ENCODE peak calls at places on chromosomes 4 and X, in eight cellular contexts. One of them, this sample, is unnamed.

GRCh38 chrX:40406330-40406859 is 174.4 kb upstream of the ATP6AP2 start:
- DNase-seq in SJSA1: no peak
- DNase-seq in CD8-positive, alpha-beta T cell: no peak
- DNase-seq in MM.1S: no peak
- DNase-seq in CD8-positive, alpha-beta memory T cell: no peak
- DNase-seq in prostate gland: no peak
- DNase-seq in PC-9: no peak
- DNase-seq in CD4-positive, alpha-beta T cell: no peak
- DNase-seq in this sample: no peak

GRCh38 chr4:182547435-182547834 is 304.2 kb downstream of the TENM3 start:
- DNase-seq in SJSA1: no peak
- DNase-seq in CD8-positive, alpha-beta T cell: no peak
- DNase-seq in MM.1S: no peak
- DNase-seq in CD8-positive, alpha-beta memory T cell: no peak
- DNase-seq in prostate gland: no peak
- DNase-seq in PC-9: no peak
- DNase-seq in CD4-positive, alpha-beta T cell: no peak
- DNase-seq in this sample: no peak

GRCh38 chr4:16897351-16897750 is 1.1 kb downstream of the LDB2 start:
- DNase-seq in SJSA1: no peak
- DNase-seq in CD8-positive, alpha-beta T cell: no peak
- DNase-seq in MM.1S: no peak
- DNase-seq in CD8-positive, alpha-beta memory T cell: no peak
- DNase-seq in prostate gland: no peak
- DNase-seq in PC-9: no peak
- DNase-seq in CD4-positive, alpha-beta T cell: no peak
- DNase-seq in this sample: no peak

GRCh38 chrX:18961686-18962085 is 22.2 kb downstream of the PHKA2 start:
- DNase-seq in SJSA1: no peak
- DNase-seq in CD8-positive, alpha-beta T cell: no peak
- DNase-seq in MM.1S: no peak
- DNase-seq in CD8-positive, alpha-beta memory T cell: no peak
- DNase-seq in prostate gland: no peak
- DNase-seq in PC-9: no peak
- DNase-seq in CD4-positive, alpha-beta T cell: no peak
- DNase-seq in this sample: no peak

GRCh38 chr4:163127621-163128020 is 39.1 kb downstream of the NAF1 start:
- DNase-seq in SJSA1: no peak
- DNase-seq in CD8-positive, alpha-beta T cell: no peak
- DNase-seq in MM.1S: no peak
- DNase-seq in CD8-positive, alpha-beta memory T cell: no peak
- DNase-seq in prostate gland: no peak
- DNase-seq in PC-9: no peak
- DNase-seq in CD4-positive, alpha-beta T cell: no peak
- DNase-seq in this sample: no peak

GRCh38 chrX:53631156-53631555 is 55.4 kb downstream of the HUWE1 start:
- DNase-seq in SJSA1: no peak
- DNase-seq in CD8-positive, alpha-beta T cell: no peak
- DNase-seq in MM.1S: no peak
- DNase-seq in CD8-positive, alpha-beta memory T cell: no peak
- DNase-seq in prostate gland: no peak
- DNase-seq in PC-9: no peak
- DNase-seq in CD4-positive, alpha-beta T cell: no peak
- DNase-seq in this sample: no peak

GRCh38 chr4:21512351-21512750 is 436.2 kb downstream of the KCNIP4 start:
- DNase-seq in SJSA1: no peak
- DNase-seq in CD8-positive, alpha-beta T cell: no peak
- DNase-seq in MM.1S: peak; percentile 56
- DNase-seq in CD8-positive, alpha-beta memory T cell: no peak
- DNase-seq in prostate gland: peak; percentile 4
- DNase-seq in PC-9: no peak
- DNase-seq in CD4-positive, alpha-beta T cell: no peak
- DNase-seq in this sample: peak; percentile 2

GRCh38 chr4:16794816-16795445 is 103.5 kb downstream of the LDB2 start:
- DNase-seq in SJSA1: peak; percentile 80
- DNase-seq in CD8-positive, alpha-beta T cell: no peak
- DNase-seq in MM.1S: peak; percentile 21
- DNase-seq in CD8-positive, alpha-beta memory T cell: peak; percentile 46
- DNase-seq in prostate gland: no peak
- DNase-seq in PC-9: peak; percentile 6
- DNase-seq in CD4-positive, alpha-beta T cell: no peak
- DNase-seq in this sample: no peak

DNA sequence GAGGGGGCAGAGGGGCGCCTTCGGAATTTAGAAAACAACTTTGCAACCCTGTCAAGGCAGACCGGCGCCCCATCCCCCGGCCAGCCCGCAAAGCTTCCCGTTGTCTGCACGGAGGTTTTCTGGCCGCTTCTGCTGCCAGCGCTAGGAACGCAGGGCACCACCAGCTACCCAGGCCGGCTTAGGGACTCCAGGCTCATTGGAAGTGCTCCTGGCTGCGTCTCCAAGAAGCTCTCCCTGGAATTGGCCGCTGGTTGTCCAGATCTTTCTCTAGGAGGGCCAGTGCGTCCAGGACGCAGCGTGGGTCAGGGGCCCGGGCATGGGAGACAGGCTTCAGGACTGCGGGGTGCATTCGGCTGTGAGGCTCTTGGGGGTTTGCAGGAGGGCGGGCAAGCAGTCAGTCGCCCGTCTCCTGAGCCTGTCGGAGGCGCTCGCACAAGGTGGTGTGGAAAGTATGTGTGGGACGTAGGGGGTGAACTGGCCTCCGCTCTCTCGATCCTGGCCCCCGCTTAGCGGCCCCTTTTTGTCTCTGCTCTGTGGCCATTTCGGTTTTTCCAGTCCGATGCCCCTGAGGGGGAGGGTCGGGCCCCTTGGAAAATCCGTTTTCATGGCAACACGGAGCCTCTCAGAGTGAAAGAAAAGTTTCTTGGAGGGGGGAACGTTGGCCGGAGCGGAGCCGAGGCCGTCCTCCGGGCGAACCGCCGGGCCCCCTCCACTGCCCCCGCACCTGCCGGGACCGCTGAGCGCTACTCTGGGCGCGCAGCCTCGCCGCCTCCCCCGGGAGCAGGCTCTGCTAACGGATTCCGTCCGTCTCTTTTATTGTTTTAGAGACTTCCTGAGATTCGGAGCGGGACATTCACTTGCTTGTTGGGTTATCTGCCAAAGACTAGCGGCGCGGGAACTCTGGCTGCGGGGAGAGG is 810 bp upstream of the SOX3 start:
- DNase-seq in SJSA1: no peak
- DNase-seq in CD8-positive, alpha-beta T cell: no peak
- DNase-seq in MM.1S: no peak
- DNase-seq in CD8-positive, alpha-beta memory T cell: no peak
- DNase-seq in prostate gland: no peak
- DNase-seq in PC-9: no peak
- DNase-seq in CD4-positive, alpha-beta T cell: no peak
- DNase-seq in this sample: no peak
- H3K27me3 ChIP-seq in SJSA1: peaks cover 8% of the 10 kb centered on the region
- H3K27me3 ChIP-seq in CD8-positive, alpha-beta T cell: no peaks in the 10 kb centered on the region
- H3K27me3 ChIP-seq in MM.1S: no peaks in the 10 kb centered on the region
- H3K27me3 ChIP-seq in CD8-positive, alpha-beta memory T cell: no peaks in the 10 kb centered on the region
- H3K27me3 ChIP-seq in prostate gland: peaks cover 2% of the 10 kb centered on the region
- H3K27me3 ChIP-seq in PC-9: peaks cover 6% of the 10 kb centered on the region
- H3K27me3 ChIP-seq in CD4-positive, alpha-beta T cell: peaks cover 53% of the 10 kb centered on the region
- H3K27me3 ChIP-seq in this sample: no peaks in the 10 kb centered on the region

DNA sequence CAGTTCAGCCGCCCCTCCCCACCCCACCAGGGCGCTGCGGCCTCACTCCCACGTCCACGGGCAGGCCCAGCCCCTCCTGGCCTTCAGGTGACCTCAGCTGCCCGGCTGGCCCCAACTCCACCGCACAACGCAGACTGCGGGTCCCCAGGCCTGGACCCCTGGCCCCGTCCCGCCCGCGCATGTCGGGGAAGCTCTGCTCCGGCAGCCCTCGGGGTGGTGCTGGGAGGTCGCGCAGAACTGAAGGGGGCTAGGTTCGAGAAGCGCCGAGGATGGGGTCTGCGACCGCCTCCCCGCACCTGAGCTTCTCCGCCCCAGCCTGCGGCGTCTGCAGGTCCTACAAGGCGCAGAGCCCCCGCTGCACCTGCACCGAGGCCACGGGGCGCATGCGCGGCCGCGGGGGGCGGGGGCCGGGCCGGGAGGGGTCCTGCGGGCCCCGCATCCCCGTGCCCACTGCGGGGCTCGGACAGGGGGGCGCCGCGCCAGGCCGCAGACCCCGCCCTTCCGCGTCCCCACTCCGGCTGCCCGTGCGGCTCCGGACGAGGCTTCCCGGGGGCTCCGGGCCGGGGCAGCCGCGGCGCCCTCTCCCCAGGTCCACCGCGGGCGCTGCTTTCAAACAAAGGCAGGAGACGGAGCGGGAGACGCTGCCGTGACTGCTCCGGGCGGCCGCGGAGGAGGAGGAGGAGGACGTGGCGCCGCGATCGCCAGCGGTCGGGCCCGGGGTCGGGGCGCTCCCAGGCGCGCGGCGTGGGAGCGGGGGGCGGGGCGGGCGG is 678 bp upstream of the NAT8L start:
- DNase-seq in SJSA1: no peak
- DNase-seq in CD8-positive, alpha-beta T cell: no peak
- DNase-seq in MM.1S: no peak
- DNase-seq in CD8-positive, alpha-beta memory T cell: peak; percentile 25
- DNase-seq in prostate gland: no peak
- DNase-seq in PC-9: no peak
- DNase-seq in CD4-positive, alpha-beta T cell: no peak
- DNase-seq in this sample: no peak
- H3K27me3 ChIP-seq in SJSA1: peaks cover 9% of the 10 kb centered on the region
- H3K27me3 ChIP-seq in CD8-positive, alpha-beta T cell: peaks cover 10% of the 10 kb centered on the region
- H3K27me3 ChIP-seq in MM.1S: peaks cover 39% of the 10 kb centered on the region
- H3K27me3 ChIP-seq in CD8-positive, alpha-beta memory T cell: no peaks in the 10 kb centered on the region
- H3K27me3 ChIP-seq in prostate gland: peaks cover 12% of the 10 kb centered on the region
- H3K27me3 ChIP-seq in PC-9: no peaks in the 10 kb centered on the region
- H3K27me3 ChIP-seq in CD4-positive, alpha-beta T cell: peaks cover 46% of the 10 kb centered on the region
- H3K27me3 ChIP-seq in this sample: peaks cover 6% of the 10 kb centered on the region

DNA sequence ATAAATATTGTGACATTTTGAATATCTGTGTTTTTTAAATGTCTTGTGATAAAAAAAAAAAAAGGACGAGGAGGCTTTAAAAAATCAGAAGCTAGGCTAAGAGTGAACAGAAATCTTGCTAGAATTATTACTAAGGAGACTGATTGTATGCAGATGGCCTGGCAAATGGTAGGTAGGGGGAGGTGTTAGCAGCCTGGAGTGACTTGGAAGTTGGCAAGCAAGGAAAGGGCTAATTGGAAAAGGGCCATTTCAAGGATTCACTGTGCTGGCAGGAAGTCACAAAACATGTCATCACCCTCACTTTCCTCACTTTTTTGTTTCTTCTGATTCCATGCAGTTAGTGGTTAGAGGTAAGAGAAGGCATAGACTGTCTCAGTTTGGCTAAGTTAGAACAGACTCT is 646.3 kb upstream of the ACTRT1 start:
- DNase-seq in SJSA1: no peak
- DNase-seq in CD8-positive, alpha-beta T cell: no peak
- DNase-seq in MM.1S: no peak
- DNase-seq in CD8-positive, alpha-beta memory T cell: no peak
- DNase-seq in prostate gland: no peak
- DNase-seq in PC-9: no peak
- DNase-seq in CD4-positive, alpha-beta T cell: no peak
- DNase-seq in this sample: no peak
- H3K27me3 ChIP-seq in SJSA1: no peaks in the 10 kb centered on the region
- H3K27me3 ChIP-seq in CD8-positive, alpha-beta T cell: no peaks in the 10 kb centered on the region
- H3K27me3 ChIP-seq in MM.1S: no peaks in the 10 kb centered on the region
- H3K27me3 ChIP-seq in CD8-positive, alpha-beta memory T cell: no peaks in the 10 kb centered on the region
- H3K27me3 ChIP-seq in prostate gland: no peaks in the 10 kb centered on the region
- H3K27me3 ChIP-seq in PC-9: no peaks in the 10 kb centered on the region
- H3K27me3 ChIP-seq in CD4-positive, alpha-beta T cell: no peaks in the 10 kb centered on the region
- H3K27me3 ChIP-seq in this sample: no peaks in the 10 kb centered on the region

GRCh38 chrX:1464282-1465131 is 11.8 kb upstream of the ASMTL start:
- DNase-seq in SJSA1: peak; percentile 35
- DNase-seq in CD8-positive, alpha-beta T cell: peak; percentile 45
- DNase-seq in MM.1S: no peak
- DNase-seq in CD8-positive, alpha-beta memory T cell: peak; percentile 69
- DNase-seq in prostate gland: no peak
- DNase-seq in PC-9: no peak
- DNase-seq in CD4-positive, alpha-beta T cell: no peak
- DNase-seq in this sample: no peak
- H3K27me3 ChIP-seq in SJSA1: no peaks in the 10 kb centered on the region
- H3K27me3 ChIP-seq in CD8-positive, alpha-beta T cell: no peaks in the 10 kb centered on the region
- H3K27me3 ChIP-seq in MM.1S: no peaks in the 10 kb centered on the region
- H3K27me3 ChIP-seq in CD8-positive, alpha-beta memory T cell: no peaks in the 10 kb centered on the region
- H3K27me3 ChIP-seq in prostate gland: no peaks in the 10 kb centered on the region
- H3K27me3 ChIP-seq in PC-9: peaks cover 48% of the 10 kb centered on the region
- H3K27me3 ChIP-seq in CD4-positive, alpha-beta T cell: no peaks in the 10 kb centered on the region
- H3K27me3 ChIP-seq in this sample: no peaks in the 10 kb centered on the region

DNA sequence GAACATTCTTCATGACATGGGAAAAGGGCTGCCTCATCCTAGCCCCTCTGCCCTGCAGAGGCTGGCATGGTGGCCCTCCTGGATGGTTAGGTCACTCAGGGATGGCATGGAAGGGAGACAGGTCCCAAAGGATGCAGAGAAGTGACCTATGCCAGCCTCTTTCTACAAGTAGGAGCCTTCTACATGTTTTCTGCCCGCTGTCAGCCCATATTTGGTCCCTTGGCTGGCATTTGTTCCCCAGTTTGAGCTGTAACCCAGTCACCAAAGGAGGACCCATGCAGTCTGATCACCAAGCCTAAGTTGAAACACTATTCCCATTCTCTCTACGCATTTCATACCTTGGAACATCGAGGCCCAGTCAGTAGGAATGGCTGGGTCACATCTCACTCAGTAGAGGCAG is 95.4 kb downstream of the PJA1 start:
- DNase-seq in SJSA1: no peak
- DNase-seq in CD8-positive, alpha-beta T cell: no peak
- DNase-seq in MM.1S: no peak
- DNase-seq in CD8-positive, alpha-beta memory T cell: no peak
- DNase-seq in prostate gland: no peak
- DNase-seq in PC-9: no peak
- DNase-seq in CD4-positive, alpha-beta T cell: no peak
- DNase-seq in this sample: no peak
- H3K27me3 ChIP-seq in SJSA1: no peaks in the 10 kb centered on the region
- H3K27me3 ChIP-seq in CD8-positive, alpha-beta T cell: no peaks in the 10 kb centered on the region
- H3K27me3 ChIP-seq in MM.1S: no peaks in the 10 kb centered on the region
- H3K27me3 ChIP-seq in CD8-positive, alpha-beta memory T cell: no peaks in the 10 kb centered on the region
- H3K27me3 ChIP-seq in prostate gland: no peaks in the 10 kb centered on the region
- H3K27me3 ChIP-seq in PC-9: no peaks in the 10 kb centered on the region
- H3K27me3 ChIP-seq in CD4-positive, alpha-beta T cell: no peaks in the 10 kb centered on the region
- H3K27me3 ChIP-seq in this sample: no peaks in the 10 kb centered on the region

DNA sequence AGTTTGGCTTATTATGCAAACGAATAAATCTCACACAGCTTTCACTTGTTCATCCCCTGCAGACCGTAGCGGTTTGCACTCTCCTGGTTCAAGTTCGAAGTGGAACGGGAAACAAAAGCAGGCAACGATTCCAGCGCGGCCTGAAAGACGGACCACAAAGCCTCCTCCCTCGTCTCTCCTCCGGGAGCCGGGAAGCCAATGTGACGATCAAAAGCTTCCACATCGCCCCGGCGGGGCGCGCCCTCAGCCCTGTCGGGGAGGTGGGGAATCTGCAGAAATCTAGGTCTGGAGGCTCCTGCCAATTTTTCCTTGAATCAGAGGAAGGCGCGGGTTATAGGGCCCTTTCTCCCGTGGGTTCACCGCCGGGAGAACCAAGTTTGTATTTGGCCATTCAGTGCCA is 16.9 kb upstream of the ZIC3 start:
- DNase-seq in SJSA1: no peak
- DNase-seq in CD8-positive, alpha-beta T cell: no peak
- DNase-seq in MM.1S: no peak
- DNase-seq in CD8-positive, alpha-beta memory T cell: no peak
- DNase-seq in prostate gland: no peak
- DNase-seq in PC-9: no peak
- DNase-seq in CD4-positive, alpha-beta T cell: no peak
- DNase-seq in this sample: no peak
- H3K27me3 ChIP-seq in SJSA1: no peaks in the 10 kb centered on the region
- H3K27me3 ChIP-seq in CD8-positive, alpha-beta T cell: no peaks in the 10 kb centered on the region
- H3K27me3 ChIP-seq in MM.1S: no peaks in the 10 kb centered on the region
- H3K27me3 ChIP-seq in CD8-positive, alpha-beta memory T cell: no peaks in the 10 kb centered on the region
- H3K27me3 ChIP-seq in prostate gland: no peaks in the 10 kb centered on the region
- H3K27me3 ChIP-seq in PC-9: peaks cover 4% of the 10 kb centered on the region
- H3K27me3 ChIP-seq in CD4-positive, alpha-beta T cell: peaks cover 52% of the 10 kb centered on the region
- H3K27me3 ChIP-seq in this sample: peaks cover 2% of the 10 kb centered on the region